ENCODE peak calls at places on chromosomes 16 and 17, in six cellular contexts. One of them, this sample, is unnamed.

GRCh38 chr17:41666336-41666680 is 22.4 kb upstream of the EIF1 start:
- DNase-seq in cerebellar nuclear complex: no peak
- DNase-seq in heart right ventricle: peak
- DNase-seq in T-helper 2 cell: peak
- DNase-seq in NCI-H69: peak
- DNase-seq in BE2C: peak
- DNase-seq in this sample: no peak

GRCh38 chr17:27245230-27245696 is 48.7 kb upstream of the WSB1 start:
- DNase-seq in T-helper 2 cell: no peak
- DNase-seq in NCI-H69: peak
- DNase-seq in cerebellar nuclear complex: no peak
- DNase-seq in BE2C: peak
- DNase-seq in heart right ventricle: peak
- DNase-seq in this sample: peak

GRCh38 chr16:31092330-31092729 is 2.3 kb downstream of the VKORC1 start:
- DNase-seq in NCI-H69: no peak
- DNase-seq in cerebellar nuclear complex: no peak
- DNase-seq in heart right ventricle: no peak
- DNase-seq in BE2C: no peak
- DNase-seq in T-helper 2 cell: no peak
- DNase-seq in this sample: no peak

GRCh38 chr17:2049333-2050245 is 5.3 kb upstream of the HIC1 start:
- DNase-seq in NCI-H69: peak
- DNase-seq in BE2C: peak
- DNase-seq in heart right ventricle: peak
- DNase-seq in cerebellar nuclear complex: no peak
- DNase-seq in T-helper 2 cell: peak
- DNase-seq in this sample: peak

GRCh38 chr16:11234884-11235702 is 20.9 kb downstream of the SOCS1 start:
- DNase-seq in BE2C: no peak
- DNase-seq in NCI-H69: no peak
- DNase-seq in cerebellar nuclear complex: no peak
- DNase-seq in heart right ventricle: no peak
- DNase-seq in T-helper 2 cell: no peak
- DNase-seq in this sample: no peak

GRCh38 chr17:30248786-30249185 is 13.3 kb upstream of the SLC6A4 start:
- DNase-seq in BE2C: no peak
- DNase-seq in heart right ventricle: peak
- DNase-seq in cerebellar nuclear complex: no peak
- DNase-seq in T-helper 2 cell: no peak
- DNase-seq in NCI-H69: no peak
- DNase-seq in this sample: no peak

GRCh38 chr17:7502987-7503386 is 18.8 kb downstream of the POLR2A start:
- DNase-seq in BE2C: peak
- DNase-seq in cerebellar nuclear complex: no peak
- DNase-seq in NCI-H69: no peak
- DNase-seq in T-helper 2 cell: no peak
- DNase-seq in heart right ventricle: no peak
- DNase-seq in this sample: no peak

GRCh38 chr16:74053310-74053709 is 243.3 kb upstream of the PSMD7 start:
- DNase-seq in T-helper 2 cell: no peak
- DNase-seq in NCI-H69: no peak
- DNase-seq in heart right ventricle: no peak
- DNase-seq in cerebellar nuclear complex: no peak
- DNase-seq in BE2C: no peak
- DNase-seq in this sample: no peak

GRCh38 chr17:66580178-66580577 is 254.7 kb upstream of the CACNG5 start:
- DNase-seq in T-helper 2 cell: no peak
- DNase-seq in BE2C: no peak
- DNase-seq in cerebellar nuclear complex: no peak
- DNase-seq in heart right ventricle: peak
- DNase-seq in NCI-H69: no peak
- DNase-seq in this sample: no peak

GRCh38 chr16:89453662-89454321 is 36.6 kb downstream of the ANKRD11 start:
- DNase-seq in heart right ventricle: peak
- DNase-seq in T-helper 2 cell: no peak
- DNase-seq in cerebellar nuclear complex: no peak
- DNase-seq in NCI-H69: no peak
- DNase-seq in BE2C: no peak
- DNase-seq in this sample: no peak

GRCh38 chr16:62963846-62964245 is 927.6 kb upstream of the CDH8 start:
- DNase-seq in heart right ventricle: no peak
- DNase-seq in BE2C: no peak
- DNase-seq in T-helper 2 cell: no peak
- DNase-seq in cerebellar nuclear complex: no peak
- DNase-seq in NCI-H69: no peak
- DNase-seq in this sample: no peak

GRCh38 chr16:9092963-9093477 is 1.6 kb downstream of the HAPSTR1 start:
- DNase-seq in BE2C: peak
- DNase-seq in NCI-H69: peak
- DNase-seq in cerebellar nuclear complex: no peak
- DNase-seq in T-helper 2 cell: no peak
- DNase-seq in heart right ventricle: peak
- DNase-seq in this sample: no peak

GRCh38 chr17:58238147-58238634 is at the start of gene LPO:
- DNase-seq in BE2C: no peak
- DNase-seq in cerebellar nuclear complex: no peak
- DNase-seq in T-helper 2 cell: no peak
- DNase-seq in NCI-H69: no peak
- DNase-seq in heart right ventricle: no peak
- DNase-seq in this sample: no peak

GRCh38 chr16:57649443-57649751 is 18.7 kb upstream of the ADGRG3 start:
- DNase-seq in BE2C: no peak
- DNase-seq in cerebellar nuclear complex: no peak
- DNase-seq in NCI-H69: no peak
- DNase-seq in T-helper 2 cell: no peak
- DNase-seq in heart right ventricle: no peak
- DNase-seq in this sample: no peak

GRCh38 chr17:17849147-17849820 is 12.5 kb upstream of the SREBF1 start:
- DNase-seq in NCI-H69: peak
- DNase-seq in cerebellar nuclear complex: no peak
- DNase-seq in BE2C: no peak
- DNase-seq in heart right ventricle: peak
- DNase-seq in T-helper 2 cell: no peak
- DNase-seq in this sample: peak

GRCh38 chr17:74545456-74546230 is at the start of gene CD300C:
- DNase-seq in cerebellar nuclear complex: no peak
- DNase-seq in heart right ventricle: no peak
- DNase-seq in T-helper 2 cell: no peak
- DNase-seq in NCI-H69: no peak
- DNase-seq in BE2C: no peak
- DNase-seq in this sample: no peak

GRCh38 chr16:28264656-28265055 is 27.7 kb upstream of the SBK1 start:
- DNase-seq in heart right ventricle: no peak
- DNase-seq in NCI-H69: peak
- DNase-seq in BE2C: no peak
- DNase-seq in T-helper 2 cell: no peak
- DNase-seq in cerebellar nuclear complex: peak
- DNase-seq in this sample: no peak

GRCh38 chr17:42754782-42755181 is 6.2 kb upstream of the RAMP2 start:
- DNase-seq in T-helper 2 cell: no peak
- DNase-seq in cerebellar nuclear complex: no peak
- DNase-seq in BE2C: no peak
- DNase-seq in heart right ventricle: peak
- DNase-seq in NCI-H69: no peak
- DNase-seq in this sample: peak

GRCh38 chr17:62848334-62848733 is 40.2 kb upstream of the MARCHF10 start:
- DNase-seq in NCI-H69: no peak
- DNase-seq in cerebellar nuclear complex: no peak
- DNase-seq in heart right ventricle: no peak
- DNase-seq in T-helper 2 cell: no peak
- DNase-seq in BE2C: no peak
- DNase-seq in this sample: no peak

GRCh38 chr17:44867841-44868240 is 20.2 kb downstream of the HIGD1B start:
- DNase-seq in heart right ventricle: no peak
- DNase-seq in cerebellar nuclear complex: no peak
- DNase-seq in BE2C: no peak
- DNase-seq in T-helper 2 cell: no peak
- DNase-seq in NCI-H69: no peak
- DNase-seq in this sample: peak

GRCh38 chr17:21419299-21420239 is 43.4 kb downstream of the KCNJ12 start:
- DNase-seq in cerebellar nuclear complex: no peak
- DNase-seq in NCI-H69: no peak
- DNase-seq in BE2C: no peak
- DNase-seq in T-helper 2 cell: no peak
- DNase-seq in heart right ventricle: no peak
- DNase-seq in this sample: peak

GRCh38 chr16:35751191-35751941 is 2292.0 kb downstream of the TP53TG3F start:
- DNase-seq in heart right ventricle: peak
- DNase-seq in cerebellar nuclear complex: no peak
- DNase-seq in BE2C: no peak
- DNase-seq in NCI-H69: no peak
- DNase-seq in T-helper 2 cell: no peak
- DNase-seq in this sample: no peak

GRCh38 chr17:5868916-5869475 is 201.2 kb upstream of the WSCD1 start:
- DNase-seq in T-helper 2 cell: no peak
- DNase-seq in BE2C: no peak
- DNase-seq in cerebellar nuclear complex: no peak
- DNase-seq in heart right ventricle: no peak
- DNase-seq in NCI-H69: no peak
- DNase-seq in this sample: no peak

GRCh38 chr17:57121308-57122042 is 36.4 kb downstream of the AKAP1 start:
- DNase-seq in NCI-H69: peak
- DNase-seq in cerebellar nuclear complex: no peak
- DNase-seq in T-helper 2 cell: no peak
- DNase-seq in BE2C: peak
- DNase-seq in heart right ventricle: no peak
- DNase-seq in this sample: no peak

GRCh38 chr16:89972244-89973234 is 24.0 kb downstream of the DEF8 start:
- DNase-seq in T-helper 2 cell: peak
- DNase-seq in NCI-H69: peak
- DNase-seq in heart right ventricle: peak
- DNase-seq in BE2C: peak
- DNase-seq in cerebellar nuclear complex: peak
- DNase-seq in this sample: peak

GRCh38 chr17:77786090-77786489 is 172.4 kb upstream of the TNRC6C start:
- DNase-seq in cerebellar nuclear complex: no peak
- DNase-seq in NCI-H69: no peak
- DNase-seq in heart right ventricle: no peak
- DNase-seq in T-helper 2 cell: no peak
- DNase-seq in BE2C: no peak
- DNase-seq in this sample: no peak

GRCh38 chr16:72428611-72429376 is 256.8 kb upstream of the PMFBP1 start:
- DNase-seq in cerebellar nuclear complex: peak
- DNase-seq in NCI-H69: no peak
- DNase-seq in T-helper 2 cell: no peak
- DNase-seq in heart right ventricle: no peak
- DNase-seq in BE2C: no peak
- DNase-seq in this sample: no peak

GRCh38 chr17:80225230-80225629 is 5.0 kb downstream of the SLC26A11 start:
- DNase-seq in heart right ventricle: no peak
- DNase-seq in BE2C: no peak
- DNase-seq in cerebellar nuclear complex: no peak
- DNase-seq in NCI-H69: peak
- DNase-seq in T-helper 2 cell: no peak
- DNase-seq in this sample: no peak

GRCh38 chr16:56708418-56708817 is 21.5 kb upstream of the NUP93 start:
- DNase-seq in NCI-H69: peak
- DNase-seq in heart right ventricle: no peak
- DNase-seq in T-helper 2 cell: no peak
- DNase-seq in cerebellar nuclear complex: no peak
- DNase-seq in BE2C: no peak
- DNase-seq in this sample: no peak

GRCh38 chr16:58883131-58883530 is 149.0 kb upstream of the GOT2 start:
- DNase-seq in cerebellar nuclear complex: no peak
- DNase-seq in heart right ventricle: no peak
- DNase-seq in BE2C: no peak
- DNase-seq in T-helper 2 cell: no peak
- DNase-seq in NCI-H69: no peak
- DNase-seq in this sample: no peak

GRCh38 chr16:49858200-49859129 is 2.6 kb upstream of the ZNF423 start:
- DNase-seq in heart right ventricle: peak
- DNase-seq in cerebellar nuclear complex: no peak
- DNase-seq in NCI-H69: peak
- DNase-seq in T-helper 2 cell: no peak
- DNase-seq in BE2C: peak
- DNase-seq in this sample: peak

GRCh38 chr16:15689290-15689689 is 39.2 kb downstream of the NDE1 start:
- DNase-seq in NCI-H69: no peak
- DNase-seq in cerebellar nuclear complex: no peak
- DNase-seq in heart right ventricle: no peak
- DNase-seq in T-helper 2 cell: no peak
- DNase-seq in BE2C: no peak
- DNase-seq in this sample: no peak

GRCh38 chr16:11004351-11004750 is 60.0 kb downstream of the CLEC16A start:
- DNase-seq in heart right ventricle: no peak
- DNase-seq in BE2C: no peak
- DNase-seq in cerebellar nuclear complex: no peak
- DNase-seq in NCI-H69: no peak
- DNase-seq in T-helper 2 cell: no peak
- DNase-seq in this sample: no peak

GRCh38 chr16:68237243-68238028 is 1.5 kb upstream of the ESRP2 start:
- DNase-seq in BE2C: peak
- DNase-seq in heart right ventricle: peak
- DNase-seq in cerebellar nuclear complex: peak
- DNase-seq in NCI-H69: peak
- DNase-seq in T-helper 2 cell: peak
- DNase-seq in this sample: peak

GRCh38 chr16:89845417-89845816 is 17.1 kb downstream of the SPIRE2 start:
- DNase-seq in BE2C: no peak
- DNase-seq in cerebellar nuclear complex: no peak
- DNase-seq in heart right ventricle: no peak
- DNase-seq in NCI-H69: no peak
- DNase-seq in T-helper 2 cell: no peak
- DNase-seq in this sample: no peak

GRCh38 chr17:51166987-51167931 is 1.0 kb downstream of the NME2 start:
- DNase-seq in heart right ventricle: peak
- DNase-seq in NCI-H69: peak
- DNase-seq in BE2C: peak
- DNase-seq in T-helper 2 cell: peak
- DNase-seq in cerebellar nuclear complex: no peak
- DNase-seq in this sample: no peak

GRCh38 chr16:89312194-89312593 is 94.7 kb downstream of the ZNF778 start:
- DNase-seq in cerebellar nuclear complex: no peak
- DNase-seq in BE2C: no peak
- DNase-seq in T-helper 2 cell: no peak
- DNase-seq in NCI-H69: no peak
- DNase-seq in heart right ventricle: no peak
- DNase-seq in this sample: no peak

GRCh38 chr16:68921654-68922053 is 78.3 kb downstream of the TANGO6 start:
- DNase-seq in T-helper 2 cell: no peak
- DNase-seq in NCI-H69: no peak
- DNase-seq in BE2C: no peak
- DNase-seq in cerebellar nuclear complex: no peak
- DNase-seq in heart right ventricle: no peak
- DNase-seq in this sample: no peak

This sample was measured in cardiac septum.